ENCODE peak calls at places on chromosomes 1 and 21, in eight cellular contexts. M is right lobe of liver, G is stomach, C is AG04450, N is astrocyte of the spinal cord, X is astrocyte of the cerebellum, R is skeletal muscle cell, Y is fibroblast of villous mesenchyme. A is an unnamed sample.

GRCh38 chr21:25412090-25412489 is 195.2 kb downstream of the MRPL39 start:
- DNase-seq in M (no peak), G (no peak), C (no peak), N (no peak), X (no peak), R (no peak), Y (no peak), A (no peak)

GRCh38 chr1:160827418-160827817 is 31.4 kb downstream of the LY9 start:
- DNase-seq in M (no peak), G (no peak), C (no peak), N (no peak), X (no peak), R (no peak), Y (peak; percentile 15), A (no peak)

GRCh38 chr1:214707306-214708087 is 104.5 kb downstream of the CENPF start:
- DNase-seq in M (no peak), G (no peak), C (no peak), N (peak; percentile 49), X (no peak), R (peak; percentile 80), Y (peak; percentile 62), A (no peak)

GRCh38 chr21:15063081-15063820 is 1.5 kb downstream of the NRIP1 start:
- DNase-seq in M (no peak), G (no peak), C (no peak), N (peak; percentile 43), X (no peak), R (no peak), Y (peak; percentile 36), A (no peak)

GRCh38 chr1:184457500-184457899 is 70.7 kb downstream of the C1orf21 start:
- DNase-seq in M (no peak), G (no peak), C (no peak), N (peak; percentile 1), X (no peak), R (peak; percentile 8), Y (peak; percentile 57), A (no peak)

GRCh38 chr1:162687870-162688269 is 55.6 kb downstream of the DDR2 start:
- DNase-seq in M (peak; percentile 56), G (no peak), C (no peak), N (no peak), X (no peak), R (no peak), Y (no peak), A (no peak)

GRCh38 chr1:212213754-212214153 is 71.5 kb upstream of the PPP2R5A start:
- DNase-seq in M (no peak), G (no peak), C (no peak), N (no peak), X (no peak), R (no peak), Y (peak; percentile 82), A (no peak)

GRCh38 chr1:169890761-169891538 is 2.7 kb downstream of the SCYL3 start:
- DNase-seq in M (no peak), G (peak; percentile 43), C (no peak), N (no peak), X (no peak), R (no peak), Y (no peak), A (no peak)

GRCh38 chr1:109502368-109502851 is 7.1 kb downstream of the AMIGO1 start:
- DNase-seq in M (no peak), G (no peak), C (no peak), N (no peak), X (no peak), R (no peak), Y (no peak), A (no peak)

GRCh38 chr1:44418022-44418673 is 13.1 kb downstream of the RNF220 start:
- DNase-seq in M (no peak), G (no peak), C (no peak), N (no peak), X (no peak), R (no peak), Y (no peak), A (no peak)

GRCh38 chr1:89822109-89822962 is 1.5 kb downstream of the LRRC8D start:
- DNase-seq in M (no peak), G (no peak), C (no peak), N (no peak), X (no peak), R (no peak), Y (no peak), A (peak; percentile 26)

GRCh38 chr1:31583995-31584868 is 7.9 kb downstream of the TINAGL1 start:
- DNase-seq in M (peak; percentile 81), G (peak; percentile 94), C (no peak), N (peak; percentile 57), X (peak; percentile 39), R (no peak), Y (peak; percentile 79), A (peak; percentile 93)

GRCh38 chr1:16167331-16168143 is 11.7 kb upstream of the EPHA2 start:
- DNase-seq in M (no peak), G (peak; percentile 58), C (no peak), N (no peak), X (no peak), R (no peak), Y (no peak), A (no peak)

GRCh38 chr1:91877574-91878208 is 8.3 kb downstream of the TGFBR3 start:
- DNase-seq in M (no peak), G (no peak), C (no peak), N (no peak), X (no peak), R (no peak), Y (no peak), A (no peak)

GRCh38 chr1:189429610-189430009 is 1048.1 kb downstream of the BRINP3 start:
- DNase-seq in M (no peak), G (no peak), C (peak; percentile 11), N (peak; percentile 12), X (no peak), R (no peak), Y (peak; percentile 2), A (no peak)

GRCh38 chr1:156086256-156086662 is 4.0 kb upstream of the MEX3A start:
- DNase-seq in M (peak; percentile 88), G (no peak), C (no peak), N (peak; percentile 72), X (peak; percentile 67), R (peak; percentile 62), Y (peak; percentile 70), A (no peak)

GRCh38 chr21:45291613-45292398 is 4.1 kb upstream of the POFUT2 start:
- DNase-seq in M (no peak), G (peak; percentile 25), C (no peak), N (no peak), X (no peak), R (no peak), Y (no peak), A (no peak)

GRCh38 chr1:23343246-23344110 is 606 bp downstream of the HNRNPR start:
- DNase-seq in M (peak; percentile 54), G (peak; percentile 29), C (peak; percentile 45), N (peak; percentile 70), X (no peak), R (no peak), Y (peak; percentile 69), A (no peak)

GRCh38 chr21:42234464-42235241 is 15.7 kb downstream of the ABCG1 start:
- DNase-seq in M (peak; percentile 83), G (peak; percentile 84), C (no peak), N (peak; percentile 31), X (no peak), R (no peak), Y (peak; percentile 38), A (peak; percentile 75)

GRCh38 chr1:54287821-54288220 is 87.9 kb downstream of the MRPL37 start:
- DNase-seq in M (no peak), G (no peak), C (no peak), N (no peak), X (no peak), R (no peak), Y (peak; percentile 53), A (no peak)

GRCh38 chr1:3580231-3580630 is 31.1 kb downstream of the MEGF6 start:
- DNase-seq in M (no peak), G (no peak), C (no peak), N (no peak), X (no peak), R (no peak), Y (no peak), A (no peak)

GRCh38 chr1:74508449-74508848 is 4.0 kb downstream of the LRRC53 start:
- DNase-seq in M (no peak), G (no peak), C (no peak), N (no peak), X (no peak), R (no peak), Y (no peak), A (no peak)

GRCh38 chr1:245771521-245772281 is 616.9 kb downstream of the KIF26B start:
- DNase-seq in M (no peak), G (no peak), C (peak; percentile 82), N (peak; percentile 93), X (peak; percentile 91), R (peak; percentile 98), Y (peak; percentile 97), A (no peak)

GRCh38 chr1:157069596-157069995 is 24.1 kb upstream of the ARHGEF11 start:
- DNase-seq in M (no peak), G (no peak), C (no peak), N (no peak), X (no peak), R (peak; percentile 13), Y (no peak), A (no peak)

GRCh38 chr1:156893048-156893953 is at the start of gene PEAR1:
- DNase-seq in M (no peak), G (no peak), C (no peak), N (no peak), X (no peak), R (no peak), Y (peak; percentile 53), A (peak; percentile 88)

GRCh38 chr1:174171078-174171477 is 11.8 kb downstream of the RABGAP1L start:
- DNase-seq in M (no peak), G (no peak), C (no peak), N (no peak), X (no peak), R (no peak), Y (no peak), A (no peak)

GRCh38 chr1:174169342-174169741 is 10.0 kb downstream of the RABGAP1L start:
- DNase-seq in M (no peak), G (no peak), C (no peak), N (no peak), X (no peak), R (no peak), Y (no peak), A (no peak)

GRCh38 chr1:174174461-174175329 is 15.4 kb downstream of the RABGAP1L start:
- DNase-seq in M (peak; percentile 48), G (no peak), C (no peak), N (no peak), X (no peak), R (no peak), Y (no peak), A (no peak)
- H3K4me3 ChIP-seq in M (no peak overlapping the region), G (no peak overlapping the region), C (no peak overlapping the region), N (no peak overlapping the region), X (no peak overlapping the region), R (no peak overlapping the region), Y (no peak overlapping the region), A (no peak overlapping the region)

GRCh38 chr1:62185677-62186076 is 9.0 kb upstream of the L1TD1 start:
- DNase-seq in M (peak; percentile 8), G (no peak), C (no peak), N (no peak), X (no peak), R (no peak), Y (no peak), A (no peak)
- H3K4me3 ChIP-seq in M (no peak overlapping the region), G (no peak overlapping the region), C (no peak overlapping the region), N (no peak overlapping the region), X (no peak overlapping the region), R (no peak overlapping the region), Y (no peak overlapping the region), A (no peak overlapping the region)

GRCh38 chr1:63797056-63797726 is 23.4 kb downstream of the ROR1 start:
- DNase-seq in M (no peak), G (no peak), C (no peak), N (no peak), X (no peak), R (no peak), Y (no peak), A (no peak)
- H3K4me3 ChIP-seq in M (no peak overlapping the region), G (no peak overlapping the region), C (no peak overlapping the region), N (no peak overlapping the region), X (no peak overlapping the region), R (no peak overlapping the region), Y (no peak overlapping the region), A (no peak overlapping the region)

GRCh38 chr1:7366286-7366954 is 404.7 kb upstream of the VAMP3 start:
- DNase-seq in M (peak; percentile 60), G (no peak), C (no peak), N (peak; percentile 47), X (peak; percentile 49), R (no peak), Y (no peak), A (peak; percentile 71)
- H3K4me3 ChIP-seq in M (no peak overlapping the region), G (no peak overlapping the region), C (no peak overlapping the region), N (no peak overlapping the region), X (no peak overlapping the region), R (no peak overlapping the region), Y (no peak overlapping the region), A (no peak overlapping the region)

A was measured in heart left ventricle.